ENCODE peak calls at places on chromosome 5, in eight cellular contexts. G, X, V, P, T, M, I and A are unnamed samples.

GRCh38 chr5:77282337-77283027 is 72.0 kb downstream of the PDE8B start:
- DNase-seq in G (peak; percentile 71), X (no peak), V (peak; percentile 39), P (no peak), T (no peak), M (no peak), I (no peak), A (no peak)

GRCh38 chr5:41794478-41794877 is 75.7 kb downstream of the OXCT1 start:
- DNase-seq in G (peak; percentile 51), X (no peak), V (no peak), P (no peak), T (no peak), M (no peak), I (peak; percentile 2), A (no peak)

GRCh38 chr5:1546556-1546955 is 22.8 kb upstream of the LPCAT1 start:
- DNase-seq in G (no peak), X (no peak), V (no peak), P (no peak), T (no peak), M (no peak), I (no peak), A (no peak)

GRCh38 chr5:66958984-66959641 is 237.5 kb downstream of the CD180 start:
- DNase-seq in G (peak; percentile 42), X (no peak), V (no peak), P (no peak), T (no peak), M (no peak), I (no peak), A (no peak)

GRCh38 chr5:79069488-79070001 is at the start of the genes BHMT2 and DMGDH:
- DNase-seq in G (peak; percentile 81), X (no peak), V (no peak), P (no peak), T (peak; percentile 25), M (no peak), I (no peak), A (no peak)

GRCh38 chr5:167861134-167861930 is 430.1 kb upstream of the WWC1 start:
- DNase-seq in G (peak; percentile 40), X (no peak), V (no peak), P (peak; percentile 64), T (no peak), M (no peak), I (no peak), A (no peak)

GRCh38 chr5:23089316-23089715 is 236.2 kb upstream of the CDH12 start:
- DNase-seq in G (no peak), X (no peak), V (no peak), P (no peak), T (no peak), M (no peak), I (no peak), A (no peak)

GRCh38 chr5:153515269-153515668 is 24.8 kb downstream of the GRIA1 start:
- DNase-seq in G (no peak), X (no peak), V (no peak), P (no peak), T (no peak), M (no peak), I (no peak), A (no peak)

GRCh38 chr5:102971693-102972293 is 148.1 kb downstream of the GIN1 start:
- DNase-seq in G (peak; percentile 23), X (no peak), V (peak; percentile 4), P (no peak), T (no peak), M (no peak), I (peak; percentile 45), A (no peak)